ENCODE peak calls at places on chromosomes 13 and 19, in seven cellular contexts. Q is spleen, H is HL-60, R is breast epithelium, J is sigmoid colon, S is K562, G is GM23338. X is an unnamed sample.

GRCh38 chr19:11499327-11499726 is 6.3 kb downstream of the ZNF653 start:
- DNase-seq in Q (no peak), H (no peak), R (no peak), J (no peak), S (no peak), G (no peak), X (no peak)

GRCh38 chr13:94122300-94122699 is 357.2 kb downstream of the DCT start:
- DNase-seq in Q (no peak), H (no peak), R (no peak), J (no peak), S (no peak), G (no peak), X (no peak)

GRCh38 chr19:47444388-47444821 is 25.1 kb upstream of the MEIS3 start:
- DNase-seq in Q (no peak), H (no peak), R (no peak), J (no peak), S (peak; percentile 71), G (peak; percentile 76), X (peak; percentile 69)

GRCh38 chr19:7013678-7014077 is 7.6 kb downstream of the MBD3L2B start:
- DNase-seq in Q (no peak), H (peak; percentile 35), R (no peak), J (no peak), S (no peak), G (no peak), X (no peak)

GRCh38 chr13:100675660-100676129 is 1.1 kb upstream of the TMTC4 start:
- DNase-seq in Q (no peak), H (no peak), R (no peak), J (no peak), S (no peak), G (peak; percentile 30), X (no peak)

GRCh38 chr13:44199627-44200207 is 173.9 kb upstream of the SERP2 start:
- DNase-seq in Q (no peak), H (no peak), R (peak; percentile 54), J (no peak), S (no peak), G (no peak), X (peak; percentile 52)

GRCh38 chr19:4449022-4449825 is 8.4 kb downstream of the UBXN6 start:
- DNase-seq in Q (no peak), H (no peak), R (peak; percentile 66), J (peak; percentile 88), S (peak; percentile 9), G (no peak), X (no peak)

GRCh38 chr13:51804295-51805172 is 571 bp upstream of the DHRS12 start:
- DNase-seq in Q (peak; percentile 83), H (no peak), R (peak; percentile 50), J (peak; percentile 75), S (no peak), G (no peak), X (no peak)

GRCh38 chr13:98930014-98930625 is 47.7 kb downstream of the DOCK9 start:
- DNase-seq in Q (no peak), H (no peak), R (no peak), J (no peak), S (no peak), G (peak; percentile 33), X (no peak)

GRCh38 chr13:53126803-53127202 is 98.2 kb downstream of the OLFM4 start:
- DNase-seq in Q (no peak), H (no peak), R (no peak), J (peak; percentile 80), S (no peak), G (no peak), X (no peak)

GRCh38 chr13:102563267-102563666 is 33.5 kb upstream of the TPP2 start:
- DNase-seq in Q (no peak), H (no peak), R (no peak), J (no peak), S (no peak), G (no peak), X (no peak)

GRCh38 chr19:6654347-6655310 is 15.3 kb downstream of the TNFSF14 start:
- DNase-seq in Q (peak; percentile 62), H (peak; percentile 38), R (no peak), J (no peak), S (no peak), G (no peak), X (no peak)

GRCh38 chr13:37616131-37616530 is 17.6 kb upstream of the POSTN start:
- DNase-seq in Q (no peak), H (no peak), R (no peak), J (no peak), S (no peak), G (no peak), X (no peak)

GRCh38 chr19:11091343-11092153 is 2.3 kb downstream of the LDLR start:
- DNase-seq in Q (no peak), H (peak; percentile 68), R (peak; percentile 95), J (peak; percentile 89), S (no peak), G (peak; percentile 56), X (no peak)

GRCh38 chr19:9791552-9792181 is 23.1 kb upstream of the ZNF846 start:
- DNase-seq in Q (peak; percentile 96), H (peak; percentile 45), R (peak; percentile 97), J (peak; percentile 99), S (peak; percentile 84), G (peak; percentile 98), X (peak; percentile 96)

GRCh38 chr19:53076984-53077383 is 26.2 kb downstream of the ZNF160 start:
- DNase-seq in Q (no peak), H (no peak), R (no peak), J (peak; percentile 64), S (peak; percentile 20), G (peak; percentile 97), X (no peak)

GRCh38 chr19:44498988-44499387 is 1.3 kb downstream of the ZNF180 start:
- DNase-seq in Q (no peak), H (no peak), R (no peak), J (no peak), S (no peak), G (no peak), X (no peak)
- H3K4me3 ChIP-seq in Q (peak overlapping the region; percentile 85), H (no peak overlapping the region), R (peak overlapping the region; percentile 53), J (no peak overlapping the region), S (peak overlapping the region; percentile 65), G (peak overlapping the region; percentile 99), X (no peak overlapping the region)

GRCh38 chr13:31045621-31046081 is 113.2 kb downstream of the TEX26 start:
- DNase-seq in Q (no peak), H (peak; percentile 70), R (no peak), J (peak; percentile 70), S (peak; percentile 30), G (no peak), X (peak; percentile 92)
- TF ChIP-seq POLR2AphosphoS5 in Q (no peak), H (no peak), R (no peak), J (peak; percentile 50), S (no peak), G (no peak), X (peak; percentile 46)

GRCh38 chr13:73684286-73684685 is 449.9 kb downstream of the KLF12 start:
- DNase-seq in Q (no peak), H (no peak), R (peak; percentile 23), J (no peak), S (no peak), G (no peak), X (no peak)
- TF ChIP-seq CTCF in Q (no peak), H (no peak), R (no peak), J (no peak), S (no peak), G (no peak), X (no peak)

GRCh38 chr19:16144216-16144581 is 714 bp downstream of the HSH2D start:
- DNase-seq in Q (no peak), H (no peak), R (no peak), J (no peak), S (no peak), G (no peak), X (no peak)
- H3K4me3 ChIP-seq in Q (peak overlapping the region; percentile 76), H (peak overlapping the region; percentile 65), R (no peak overlapping the region), J (peak overlapping the region; percentile 17), S (no peak overlapping the region), G (no peak overlapping the region), X (peak overlapping the region; percentile 49)

GRCh38 chr19:3275583-3276340 is 51.3 kb downstream of the CELF5 start:
- DNase-seq in Q (peak; percentile 93), H (peak; percentile 48), R (peak; percentile 75), J (no peak), S (peak; percentile 100), G (peak; percentile 96), X (peak; percentile 88)
- TF ChIP-seq POLR2AphosphoS5 in Q (no peak), H (no peak), R (no peak), J (no peak), S (no peak), G (no peak), X (no peak)

DNA sequence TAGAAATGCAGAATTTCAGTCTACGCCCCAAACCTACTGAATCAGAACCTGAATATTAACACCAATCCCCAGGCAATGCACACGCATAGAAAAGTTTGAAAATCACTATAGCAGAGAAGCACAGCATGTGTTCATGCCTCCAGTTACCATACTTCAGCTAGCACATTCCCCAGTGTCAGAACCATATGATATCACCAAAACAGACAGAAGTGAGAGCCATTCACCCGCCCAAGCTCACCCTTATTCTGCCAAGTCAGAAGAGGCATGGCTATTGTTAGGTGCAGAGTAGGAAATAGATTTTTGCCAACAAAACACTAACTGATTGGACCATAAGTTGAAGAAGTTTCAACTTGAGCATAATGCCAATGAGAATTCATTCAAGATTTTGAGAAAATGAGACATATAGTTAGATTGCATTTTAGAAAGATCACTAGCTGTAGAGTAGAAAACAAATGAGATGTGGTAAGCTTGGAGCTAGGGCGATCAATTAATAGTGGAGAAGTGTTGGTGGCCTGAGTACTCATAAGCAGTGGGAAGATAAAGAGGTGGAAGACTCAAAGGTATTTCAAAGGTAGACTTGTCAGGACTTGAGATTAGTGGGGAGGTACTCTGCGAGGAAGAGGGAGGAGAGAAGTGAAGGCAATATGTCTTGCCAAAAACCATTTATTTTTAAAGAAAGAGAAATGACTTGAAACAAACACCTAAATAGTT is 492.4 kb downstream of the SUCLA2 start:
- DNase-seq in Q (no peak), H (no peak), R (no peak), J (no peak), S (no peak), G (peak; percentile 1), X (no peak)
- TF ChIP-seq CTCF in Q (no peak), H (no peak), R (no peak), J (no peak), S (no peak), G (no peak), X (no peak)

DNA sequence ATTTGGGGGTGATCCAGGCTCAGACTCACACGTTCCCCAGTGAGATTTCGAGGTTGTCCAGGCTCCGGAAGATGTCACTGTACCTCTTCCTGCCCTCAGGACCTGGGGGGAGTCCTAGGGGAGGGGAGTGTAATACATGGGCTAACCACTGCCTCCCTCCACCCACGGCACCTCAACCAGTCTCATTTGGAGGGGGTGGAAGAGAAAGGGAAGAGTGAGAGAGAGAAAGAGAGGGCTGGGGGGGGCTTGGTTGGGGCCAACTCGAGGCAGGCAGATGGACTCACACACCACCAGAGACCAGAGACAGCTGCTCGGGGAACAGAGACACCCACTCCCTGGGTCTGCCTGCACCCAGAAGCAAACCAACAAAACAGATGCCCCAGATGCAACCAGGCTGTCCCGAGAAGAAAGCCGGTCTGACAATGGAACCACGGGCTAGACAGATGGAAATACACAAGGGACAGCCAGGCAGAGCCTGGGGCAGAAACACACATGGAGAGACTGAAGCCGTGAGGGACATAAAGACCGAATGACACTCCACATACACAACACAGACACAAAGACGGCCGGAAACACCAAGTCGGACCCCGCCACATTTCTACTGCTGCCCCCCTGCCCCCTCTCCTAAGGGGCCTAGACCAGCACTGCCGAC is 825 bp downstream of the GMIP start:
- DNase-seq in Q (no peak), H (peak; percentile 61), R (no peak), J (no peak), S (peak; percentile 37), G (no peak), X (peak; percentile 40)
- H3K4me3 ChIP-seq in Q (peak overlapping the region; percentile 95), H (peak overlapping the region; percentile 82), R (peak overlapping the region; percentile 78), J (peak overlapping the region; percentile 61), S (peak overlapping the region; percentile 84), G (peak overlapping the region; percentile 96), X (peak overlapping the region; percentile 83)